ENCODE peak calls at places on chromosome 1, in four cellular contexts. K is mesenchymal stem cell, W is H1, B is IMR-90. X is an unnamed sample.

GRCh38 chr1:67970088-67970487 is 80.3 kb downstream of the DIRAS3 start:
- DNase-seq in K (no peak), W (no peak), B (peak; percentile 90), X (no peak)

GRCh38 chr1:225822655-225823403 is 12.9 kb downstream of the EPHX1 start:
- DNase-seq in K (no peak), W (no peak), B (no peak), X (no peak)

GRCh38 chr1:30822966-30823581 is 65.5 kb upstream of the LAPTM5 start:
- DNase-seq in K (peak; percentile 49), W (no peak), B (no peak), X (no peak)

GRCh38 chr1:189616893-189617292 is 860.8 kb downstream of the BRINP3 start:
- DNase-seq in K (no peak), W (no peak), B (peak; percentile 37), X (peak; percentile 73)

GRCh38 chr1:53642215-53642555 is 96.8 kb downstream of the GLIS1 start:
- DNase-seq in K (no peak), W (no peak), B (no peak), X (no peak)

GRCh38 chr1:13797397-13797796 is 97.4 kb downstream of the PRDM2 start:
- DNase-seq in K (no peak), W (no peak), B (no peak), X (no peak)

GRCh38 chr1:119987689-119988088 is 81.8 kb downstream of the NOTCH2 start:
- DNase-seq in K (peak; percentile 30), W (no peak), B (no peak), X (no peak)

GRCh38 chr1:116817582-116818064 is 63.4 kb downstream of the CD2 start:
- DNase-seq in K (peak; percentile 36), W (peak; percentile 68), B (peak; percentile 4), X (peak; percentile 65)

GRCh38 chr1:54199151-54199764 is 572 bp downstream of the CYB5RL start:
- DNase-seq in K (peak; percentile 49), W (no peak), B (no peak), X (no peak)

GRCh38 chr1:47555841-47556616 is 118.2 kb downstream of the FOXD2 start:
- DNase-seq in K (no peak), W (no peak), B (no peak), X (no peak)

GRCh38 chr1:230609208-230609607 is 33.1 kb upstream of the COG2 start:
- DNase-seq in K (no peak), W (no peak), B (no peak), X (no peak)

GRCh38 chr1:66413139-66413755 is 120.7 kb upstream of the SGIP1 start:
- DNase-seq in K (no peak), W (no peak), B (no peak), X (no peak)

GRCh38 chr1:195530961-195531360 is 1077.3 kb downstream of the KCNT2 start:
- DNase-seq in K (no peak), W (no peak), B (peak; percentile 36), X (no peak)

GRCh38 chr1:203306089-203306969 is 1.0 kb downstream of the BTG2 start:
- DNase-seq in K (peak; percentile 79), W (no peak), B (peak; percentile 75), X (peak; percentile 48)

GRCh38 chr1:156144747-156145146 is 8.6 kb upstream of the SEMA4A start:
- DNase-seq in K (peak; percentile 66), W (no peak), B (no peak), X (no peak)

GRCh38 chr1:17635276-17635675 is 95.8 kb downstream of the ARHGEF10L start:
- DNase-seq in K (no peak), W (no peak), B (no peak), X (no peak)

GRCh38 chr1:87918398-87918797 is 589.7 kb downstream of the LMO4 start:
- DNase-seq in K (no peak), W (no peak), B (no peak), X (no peak)

GRCh38 chr1:178792394-178792793 is 67.3 kb downstream of the RALGPS2 start:
- DNase-seq in K (no peak), W (no peak), B (no peak), X (no peak)

DNA sequence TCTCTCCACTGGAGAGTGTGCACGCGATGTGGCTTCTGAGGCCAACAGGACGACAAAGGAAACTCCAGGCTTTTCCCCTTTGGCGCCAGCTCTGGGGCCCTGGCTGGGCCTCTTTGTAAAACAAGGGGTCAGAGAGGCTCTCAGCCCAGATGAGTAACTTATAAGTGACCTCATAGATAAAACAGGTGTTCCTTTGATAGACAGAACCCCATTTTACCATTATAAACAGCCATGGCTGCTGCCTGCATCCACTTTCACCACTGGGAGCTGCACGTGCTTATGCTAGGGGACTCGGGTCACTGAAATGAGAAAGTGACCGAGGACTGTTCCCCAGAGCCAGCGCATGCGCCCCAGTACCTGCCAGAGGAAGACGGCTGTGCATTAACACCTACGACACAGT is 12.5 kb downstream of the RNF207 start:
- DNase-seq in K (no peak), W (no peak), B (no peak), X (no peak)
- H4K8ac ChIP-seq in K (no peak overlapping the region), W (no peak overlapping the region), B (no peak overlapping the region), X (no peak overlapping the region)

GRCh38 chr1:153963030-153963849 is at the start of gene SLC39A1:
- DNase-seq in K (peak; percentile 97), W (peak; percentile 99), B (peak; percentile 95), X (peak; percentile 99)
- H4K91ac ChIP-seq in K (peak within 1 kb of the TSS; percentile 79), W (peak within 1 kb of the TSS; percentile 87), B (peak within 1 kb of the TSS; percentile 86), X (peak within 1 kb of the TSS; percentile 97)

DNA sequence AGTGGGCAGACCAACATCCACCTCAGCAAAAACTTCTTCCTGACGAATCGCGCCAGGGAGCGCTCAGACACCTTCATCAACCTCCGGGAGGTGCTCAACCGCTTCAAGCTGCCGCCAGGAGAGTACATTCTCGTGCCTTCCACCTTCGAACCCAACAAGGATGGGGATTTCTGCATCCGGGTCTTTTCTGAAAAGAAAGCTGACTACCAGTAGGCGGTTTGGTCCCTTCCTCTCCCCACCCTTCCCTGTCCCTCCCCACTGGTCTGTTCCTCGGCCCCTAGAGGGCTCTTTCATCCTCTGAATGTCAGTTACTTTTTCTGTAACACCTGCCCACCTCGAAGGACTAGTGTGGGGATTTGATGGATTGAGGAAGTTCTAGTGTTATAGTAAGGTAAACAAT is 46.9 kb downstream of the CAPN2 start:
- DNase-seq in K (no peak), W (peak; percentile 67), B (no peak), X (no peak)
- H4K8ac ChIP-seq in K (no peak overlapping the region), W (no peak overlapping the region), B (no peak overlapping the region), X (no peak overlapping the region)

GRCh38 chr1:46300673-46301405 is 2.6 kb downstream of the LRRC41 start:
- DNase-seq in K (peak; percentile 33), W (no peak), B (peak; percentile 41), X (no peak)
- H4K91ac ChIP-seq in K (peak overlapping the region; percentile 99), W (no peak overlapping the region), B (peak overlapping the region; percentile 60), X (peak overlapping the region; percentile 88)

GRCh38 chr1:23019094-23019850 is at the start of gene KDM1A:
- DNase-seq in K (peak; percentile 94), W (peak; percentile 98), B (peak; percentile 97), X (peak; percentile 97)

GRCh38 chr1:23019851-23020625 is 770 bp downstream of the KDM1A start:
- DNase-seq in K (peak; percentile 64), W (no peak), B (peak; percentile 40), X (no peak)

GRCh38 chr1:23021834-23022233 is 2.6 kb downstream of the KDM1A start:
- DNase-seq in K (no peak), W (no peak), B (no peak), X (no peak)

GRCh38 chr1:23020731-23021130 is 1.5 kb downstream of the KDM1A start:
- DNase-seq in K (peak; percentile 26), W (no peak), B (no peak), X (no peak)

DNA sequence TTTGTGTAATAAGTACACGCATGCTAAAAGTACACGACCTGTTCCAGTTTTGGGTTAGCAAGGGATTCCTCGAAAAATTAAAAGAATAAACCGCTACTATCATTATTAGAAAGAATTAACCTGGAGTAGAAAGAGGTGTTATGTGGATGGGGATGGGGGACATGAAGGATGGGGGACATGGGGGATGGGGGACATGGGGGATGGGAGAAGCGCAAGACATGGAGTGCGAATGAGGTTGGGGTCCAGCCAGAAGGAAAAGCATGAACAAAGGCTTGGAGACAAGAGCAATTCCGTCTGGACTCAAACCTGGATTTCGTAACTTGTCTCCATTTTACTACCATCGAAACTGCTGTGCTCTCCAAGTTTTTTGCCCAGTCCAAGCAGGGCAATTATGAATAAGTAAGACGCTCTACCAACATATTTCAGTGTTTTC is 591 bp upstream of the KDM1A start:
- DNase-seq in K (no peak), W (no peak), B (no peak), X (no peak)
- H4K8ac ChIP-seq in K (no peak overlapping the region), W (no peak overlapping the region), B (peak overlapping the region; percentile 99), X (peak overlapping the region; percentile 88)

GRCh38 chr1:94342416-94342815 is 75.8 kb upstream of the ABCD3 start:
- DNase-seq in K (no peak), W (no peak), B (no peak), X (no peak)

GRCh38 chr1:94350350-94350924 is 67.8 kb upstream of the ABCD3 start:
- DNase-seq in K (no peak), W (no peak), B (no peak), X (no peak)

GRCh38 chr1:94349853-94350252 is 68.3 kb upstream of the ABCD3 start:
- DNase-seq in K (no peak), W (no peak), B (no peak), X (no peak)

GRCh38 chr1:94339229-94339927 is 78.8 kb upstream of the ABCD3 start:
- DNase-seq in K (no peak), W (no peak), B (no peak), X (no peak)

GRCh38 chr1:94345148-94345721 is 73.0 kb upstream of the ABCD3 start:
- DNase-seq in K (no peak), W (no peak), B (no peak), X (no peak)
- H4K91ac ChIP-seq in K (no peak overlapping the region), W (no peak overlapping the region), B (no peak overlapping the region), X (no peak overlapping the region)

X was measured in trophoblast cell.